ENCODE peak calls at places on chromosomes 2 and 18, in seven cellular contexts. D, B, Q, H, Y, Z and C are unnamed samples.

GRCh38 chr2:47769318-47769717 is 13.6 kb upstream of the MSH6 start:
- DNase-seq in Y (no peak), B (no peak), H (no peak), Q (no peak), D (no peak), Z (no peak), C (no peak)

GRCh38 chr18:24991661-24992060 is 360.3 kb downstream of the ZNF521 start:
- DNase-seq in Z (no peak), D (no peak), H (no peak), Y (no peak), Q (no peak), B (no peak), C (no peak)

GRCh38 chr2:173370198-173370597 is 15.5 kb downstream of the CDCA7 start:
- DNase-seq in Q (no peak), H (no peak), Y (no peak), D (no peak), Z (no peak), B (no peak), C (no peak)

GRCh38 chr2:139492301-139492700 is 712.1 kb upstream of the NXPH2 start:
- DNase-seq in Y (no peak), Z (no peak), B (no peak), H (no peak), D (no peak), Q (no peak), C (no peak)

GRCh38 chr2:237624565-237624964 is 2.8 kb upstream of the LRRFIP1 start:
- DNase-seq in Y (no peak), B (no peak), Q (no peak), Z (no peak), D (no peak), H (no peak), C (no peak)

GRCh38 chr18:43539862-43540261 is 262.6 kb upstream of the SYT4 start:
- DNase-seq in H (no peak), Y (no peak), Z (no peak), D (no peak), Q (no peak), B (no peak), C (no peak)

GRCh38 chr2:161876416-161876815 is 197.6 kb downstream of the DPP4 start:
- DNase-seq in H (no peak), Y (no peak), D (no peak), Z (no peak), Q (no peak), B (no peak), C (no peak)

GRCh38 chr18:32930695-32931301 is 158.0 kb upstream of the KLHL14 start:
- DNase-seq in Z (no peak), Y (no peak), B (no peak), H (no peak), Q (no peak), D (no peak), C (no peak)

GRCh38 chr18:77539860-77540259 is 290.2 kb downstream of the GALR1 start:
- DNase-seq in Q (no peak), B (no peak), Z (no peak), Y (no peak), D (no peak), H (no peak), C (no peak)

GRCh38 chr2:48358982-48359381 is 171.0 kb upstream of the STON1 start:
- DNase-seq in D (no peak), Z (no peak), Q (no peak), H (no peak), B (no peak), Y (no peak), C (no peak)

GRCh38 chr2:11312770-11313471 is 31.5 kb downstream of the ROCK2 start:
- DNase-seq in Z (no peak), B (no peak), H (no peak), Q (no peak), D (no peak), Y (no peak), C (no peak)

GRCh38 chr2:241736111-241736510 is 1.7 kb downstream of the D2HGDH start:
- DNase-seq in D (no peak), B (no peak), H (no peak), Y (no peak), Z (no peak), Q (no peak), C (no peak)

GRCh38 chr2:98378901-98379300 is 32.6 kb downstream of the CNGA3 start:
- DNase-seq in B (no peak), H (no peak), Y (no peak), Q (peak), Z (peak), D (no peak), C (peak)

GRCh38 chr18:79508565-79509535 is 113.1 kb downstream of the NFATC1 start:
- DNase-seq in B (no peak), Z (no peak), H (no peak), Q (no peak), D (no peak), Y (peak), C (peak)

GRCh38 chr2:2389215-2389614 is 58.1 kb upstream of the MYT1L start:
- DNase-seq in B (no peak), D (no peak), Q (no peak), Y (no peak), Z (no peak), H (no peak), C (no peak)

GRCh38 chr18:70366670-70367069 is 77.8 kb downstream of the SOCS6 start:
- DNase-seq in D (no peak), B (no peak), Z (no peak), H (no peak), Y (no peak), Q (no peak), C (no peak)

GRCh38 chr2:163123526-163123925 is 285.0 kb upstream of the KCNH7 start:
- DNase-seq in Q (no peak), B (no peak), H (no peak), Z (no peak), Y (no peak), D (no peak), C (no peak)

GRCh38 chr2:190637331-190637734 is 11.6 kb upstream of the NAB1 start:
- DNase-seq in H (no peak), Y (no peak), Z (no peak), D (no peak), Q (no peak), B (no peak), C (no peak)

GRCh38 chr2:189393440-189394111 is 47.7 kb upstream of the WDR75 start:
- DNase-seq in D (no peak), H (no peak), B (no peak), Y (no peak), Q (no peak), Z (no peak), C (no peak)

GRCh38 chr2:120486946-120487345 is 141.0 kb downstream of the INHBB start:
- DNase-seq in Q (no peak), Z (no peak), D (no peak), B (peak), H (peak), Y (no peak), C (peak)

GRCh38 chr2:38685116-38685735 is 19.3 kb downstream of the GALM start:
- DNase-seq in Z (no peak), D (no peak), Q (no peak), H (no peak), B (no peak), Y (no peak), C (no peak)

GRCh38 chr2:88136817-88137216 is 9.0 kb upstream of the FABP1 start:
- DNase-seq in D (no peak), H (no peak), B (no peak), Y (no peak), Z (no peak), Q (no peak), C (no peak)

GRCh38 chr2:64474200-64474630 is 20.3 kb downstream of the LGALSL start:
- DNase-seq in H (no peak), B (no peak), Z (no peak), Y (peak), Q (no peak), D (no peak), C (no peak)

GRCh38 chr2:72271766-72272615 is 124.3 kb upstream of the CYP26B1 start:
- DNase-seq in Z (no peak), H (no peak), D (no peak), B (no peak), Q (no peak), Y (no peak), C (no peak)

GRCh38 chr2:100235098-100235497 is 87.2 kb downstream of the LONRF2 start:
- DNase-seq in D (no peak), Q (no peak), B (no peak), Z (no peak), Y (peak), H (no peak), C (no peak)

GRCh38 chr2:175398848-175399247 is 217.3 kb upstream of the ATP5MC3 start:
- DNase-seq in D (no peak), H (no peak), B (no peak), Y (no peak), Q (no peak), Z (no peak), C (no peak)

GRCh38 chr2:101806123-101806522 is 108.6 kb downstream of the MAP4K4 start:
- DNase-seq in D (no peak), Z (no peak), Q (no peak), Y (peak), H (peak), B (peak), C (no peak)

GRCh38 chr18:46456691-46457090 is 200.3 kb downstream of the LOXHD1 start:
- DNase-seq in Y (no peak), Z (no peak), D (no peak), B (no peak), H (no peak), Q (no peak), C (no peak)

GRCh38 chr2:48316753-48317750 is 212.9 kb upstream of the STON1 start:
- DNase-seq in D (peak), H (no peak), Q (no peak), Y (no peak), Z (no peak), B (no peak), C (no peak)

GRCh38 chr2:219178377-219179175 is 501 bp downstream of the RETREG2 start:
- DNase-seq in Y (no peak), Q (peak), Z (peak), D (peak), B (peak), H (no peak), C (peak)

GRCh38 chr18:66826211-66826610 is 222.3 kb upstream of the CDH19 start:
- DNase-seq in Y (no peak), D (no peak), B (no peak), Q (no peak), Z (no peak), H (no peak), C (no peak)

GRCh38 chr2:170715932-170716777 is 1.0 kb downstream of the SP5 start:
- DNase-seq in Q (peak), B (no peak), Y (no peak), D (peak), Z (no peak), H (no peak), C (no peak)

GRCh38 chr18:78900938-78901909 is 78.4 kb upstream of the SALL3 start:
- DNase-seq in H (no peak), Q (no peak), B (no peak), D (no peak), Y (no peak), Z (no peak), C (no peak)